ENCODE peak calls at places on chromosomes 13 and 19, in five cellular contexts. X is GM12865, U is adipocyte, N is BE2C, Z is mucosa of gallbladder. S is an unnamed sample.

GRCh38 chr19:3454656-3455392 is 25.5 kb downstream of the SMIM24 start:
- DNase-seq in X (no peak), U (no peak), N (no peak), Z (no peak), S (no peak)

GRCh38 chr19:18608102-18608804 is 1.7 kb upstream of the CRLF1 start:
- DNase-seq in X (no peak), U (no peak), N (no peak), Z (no peak), S (no peak)

GRCh38 chr19:50239916-50240585 is 36.6 kb downstream of the MYH14 start:
- DNase-seq in X (no peak), U (no peak), N (no peak), Z (no peak), S (no peak)

GRCh38 chr19:15372891-15373301 is 6.7 kb downstream of the AKAP8 start:
- DNase-seq in X (no peak), U (no peak), N (no peak), Z (no peak), S (no peak)

GRCh38 chr19:1154731-1155351 is 19.2 kb downstream of the SBNO2 start:
- DNase-seq in X (no peak), U (peak), N (peak), Z (peak), S (peak)

GRCh38 chr19:19409235-19410030 is 4.0 kb downstream of the GATAD2A start:
- DNase-seq in X (no peak), U (no peak), N (no peak), Z (no peak), S (no peak)

GRCh38 chr13:37270206-37271001 is 164.9 kb upstream of the CSNK1A1L start:
- DNase-seq in X (no peak), U (no peak), N (no peak), Z (no peak), S (no peak)

GRCh38 chr13:22690756-22691155 is 490.0 kb upstream of the SGCG start:
- DNase-seq in X (no peak), U (no peak), N (no peak), Z (no peak), S (no peak)

GRCh38 chr13:87669379-87669978 is 1.7 kb upstream of the SLITRK5 start:
- DNase-seq in X (peak), U (peak), N (peak), Z (no peak), S (peak)

GRCh38 chr13:84297246-84297645 is 415.0 kb upstream of the SLITRK1 start:
- DNase-seq in X (no peak), U (no peak), N (no peak), Z (no peak), S (no peak)

GRCh38 chr13:50518131-50518530 is 325.4 kb downstream of the DLEU7 start:
- DNase-seq in X (no peak), U (no peak), N (no peak), Z (no peak), S (no peak)

GRCh38 chr13:97179501-97179900 is 42.6 kb upstream of the MBNL2 start:
- DNase-seq in X (no peak), U (no peak), N (no peak), Z (no peak), S (no peak)

GRCh38 chr19:41206926-41207750 is 11.9 kb upstream of the AXL start:
- DNase-seq in X (no peak), U (no peak), N (no peak), Z (no peak), S (no peak)

GRCh38 chr13:54733639-54734038 is 1705.0 kb downstream of the OLFM4 start:
- DNase-seq in X (no peak), U (no peak), N (no peak), Z (no peak), S (no peak)

GRCh38 chr19:49950590-49950948 is 10.4 kb downstream of the SIGLEC11 start:
- DNase-seq in X (no peak), U (no peak), N (no peak), Z (no peak), S (no peak)

GRCh38 chr19:18204394-18205179 is 745 bp upstream of the RAB3A start:
- DNase-seq in X (no peak), U (peak), N (peak), Z (peak), S (no peak)

GRCh38 chr13:98225036-98225940 is 48.2 kb upstream of the RNF113B start:
- DNase-seq in X (no peak), U (no peak), N (no peak), Z (no peak), S (no peak)

GRCh38 chr13:74103196-74103595 is 31.0 kb downstream of the KLF12 start:
- DNase-seq in X (no peak), U (no peak), N (no peak), Z (no peak), S (no peak)

GRCh38 chr19:3801412-3802096 is 15.4 kb upstream of the MATK start:
- DNase-seq in X (peak), U (peak), N (peak), Z (peak), S (no peak)

GRCh38 chr13:114110091-114110829 is 22.2 kb downstream of the RASA3 start:
- DNase-seq in X (peak), U (no peak), N (peak), Z (no peak), S (no peak)

GRCh38 chr19:10756791-10757190 is 38.9 kb downstream of the DNM2 start:
- DNase-seq in X (no peak), U (no peak), N (no peak), Z (no peak), S (no peak)

GRCh38 chr19:18764591-18765051 is 26.5 kb downstream of the COMP start:
- DNase-seq in X (no peak), U (no peak), N (no peak), Z (no peak), S (no peak)

GRCh38 chr13:49791214-49791752 is 1.2 kb downstream of the KPNA3 start:
- DNase-seq in X (peak), U (peak), N (no peak), Z (peak), S (peak)

S was measured in iris pigment epithelial cell.